ENCODE peak calls at places on chromosomes 3 and 15, in eight cellular contexts. Q is lower lobe of right lung, M is breast epithelium, B is HFF-Myc, S is AG04450, W is endothelial cell, A is upper lobe of right lung, O is coronary artery. Z is an unnamed sample.

GRCh38 chr3:49912787-49913375 is 9.2 kb upstream of the MST1R start:
- DNase-seq in Q (no peak), M (no peak), B (no peak), S (no peak), W (no peak), A (no peak), O (no peak), Z (peak)

GRCh38 chr15:90219421-90220141 is 14.2 kb downstream of the CIB1 start:
- DNase-seq in Q (peak), M (no peak), B (no peak), S (no peak), W (peak), A (no peak), O (no peak), Z (peak)

GRCh38 chr3:158789592-158789991 is 12.3 kb upstream of the MFSD1 start:
- DNase-seq in Q (no peak), M (no peak), B (no peak), S (no peak), W (no peak), A (no peak), O (no peak), Z (no peak)

GRCh38 chr3:192866804-192867203 is 50.9 kb downstream of the MB21D2 start:
- DNase-seq in Q (no peak), M (no peak), B (no peak), S (no peak), W (no peak), A (no peak), O (no peak), Z (no peak)

GRCh38 chr3:87311309-87311708 is 34.9 kb upstream of the POU1F1 start:
- DNase-seq in Q (no peak), M (no peak), B (no peak), S (no peak), W (no peak), A (no peak), O (no peak), Z (no peak)

GRCh38 chr3:159788987-159789386 is 199.6 kb upstream of the IL12A start:
- DNase-seq in Q (no peak), M (no peak), B (no peak), S (no peak), W (no peak), A (no peak), O (no peak), Z (no peak)

GRCh38 chr3:52053307-52054304 is 2.8 kb downstream of the DUSP7 start:
- DNase-seq in Q (peak), M (no peak), B (no peak), S (no peak), W (peak), A (peak), O (no peak), Z (peak)

GRCh38 chr15:66041276-66041675 is 172.0 kb downstream of the RAB11A start:
- DNase-seq in Q (no peak), M (no peak), B (no peak), S (no peak), W (no peak), A (no peak), O (no peak), Z (no peak)

GRCh38 chr15:32979710-32980109 is 214.8 kb downstream of the FMN1 start:
- DNase-seq in Q (no peak), M (no peak), B (peak), S (peak), W (no peak), A (no peak), O (no peak), Z (no peak)

GRCh38 chr3:178588593-178588992 is 52.4 kb downstream of the KCNMB2 start:
- DNase-seq in Q (no peak), M (no peak), B (no peak), S (no peak), W (no peak), A (no peak), O (no peak), Z (no peak)

GRCh38 chr3:123154346-123154985 is 47.3 kb upstream of the SEC22A start:
- DNase-seq in Q (no peak), M (no peak), B (no peak), S (no peak), W (no peak), A (peak), O (no peak), Z (no peak)

GRCh38 chr3:176202652-176203051 is 994.6 kb downstream of the TBL1XR1 start:
- DNase-seq in Q (no peak), M (no peak), B (no peak), S (no peak), W (no peak), A (no peak), O (no peak), Z (no peak)

GRCh38 chr3:143608966-143609365 is 239.3 kb downstream of the SLC9A9 start:
- DNase-seq in Q (no peak), M (no peak), B (no peak), S (no peak), W (no peak), A (no peak), O (no peak), Z (no peak)

GRCh38 chr3:177733936-177734335 is 536.7 kb upstream of the TBL1XR1 start:
- DNase-seq in Q (no peak), M (no peak), B (no peak), S (no peak), W (no peak), A (no peak), O (no peak), Z (no peak)

GRCh38 chr3:15651396-15651795 is 49.9 kb downstream of the BTD start:
- DNase-seq in Q (no peak), M (no peak), B (no peak), S (no peak), W (no peak), A (no peak), O (no peak), Z (no peak)

GRCh38 chr3:111324645-111325044 is 217.4 kb upstream of the CD96 start:
- DNase-seq in Q (no peak), M (no peak), B (no peak), S (no peak), W (no peak), A (no peak), O (no peak), Z (no peak)

GRCh38 chr3:17412950-17413530 is 329.4 kb downstream of the TBC1D5 start:
- DNase-seq in Q (no peak), M (no peak), B (peak), S (peak), W (peak), A (no peak), O (no peak), Z (peak)

GRCh38 chr3:24300949-24301348 is 193.7 kb downstream of the THRB start:
- DNase-seq in Q (no peak), M (no peak), B (no peak), S (no peak), W (no peak), A (no peak), O (no peak), Z (no peak)

GRCh38 chr15:63236272-63236671 is 41.1 kb upstream of the APH1B start:
- DNase-seq in Q (no peak), M (no peak), B (no peak), S (peak), W (no peak), A (no peak), O (no peak), Z (no peak)

GRCh38 chr3:165210132-165210531 is 13.9 kb upstream of the SLITRK3 start:
- DNase-seq in Q (no peak), M (no peak), B (no peak), S (no peak), W (no peak), A (no peak), O (no peak), Z (no peak)

GRCh38 chr15:47461560-47462175 is 255.6 kb upstream of the SEMA6D start:
- DNase-seq in Q (no peak), M (no peak), B (no peak), S (no peak), W (no peak), A (no peak), O (no peak), Z (no peak)

GRCh38 chr15:92808611-92809063 is 91.5 kb upstream of the CHD2 start:
- DNase-seq in Q (peak), M (peak), B (no peak), S (no peak), W (peak), A (peak), O (peak), Z (no peak)

GRCh38 chr15:70466305-70466704 is 297.1 kb downstream of the UACA start:
- DNase-seq in Q (no peak), M (no peak), B (no peak), S (no peak), W (no peak), A (no peak), O (no peak), Z (no peak)

GRCh38 chr3:74328505-74328904 is 286.0 kb downstream of the CNTN3 start:
- DNase-seq in Q (no peak), M (no peak), B (no peak), S (no peak), W (no peak), A (no peak), O (no peak), Z (no peak)

GRCh38 chr3:72187131-72187530 is 402.2 kb upstream of the PROK2 start:
- DNase-seq in Q (no peak), M (no peak), B (no peak), S (no peak), W (no peak), A (no peak), O (no peak), Z (peak)

GRCh38 chr3:134086616-134087015 is 56.9 kb upstream of the SLCO2A1 start:
- DNase-seq in Q (no peak), M (no peak), B (no peak), S (no peak), W (no peak), A (no peak), O (peak), Z (no peak)

GRCh38 chr3:164918915-164919314 is 159.4 kb downstream of the SI start:
- DNase-seq in Q (no peak), M (no peak), B (no peak), S (no peak), W (no peak), A (no peak), O (no peak), Z (no peak)

GRCh38 chr3:30167511-30168135 is 438.8 kb upstream of the TGFBR2 start:
- DNase-seq in Q (no peak), M (no peak), B (no peak), S (no peak), W (no peak), A (no peak), O (no peak), Z (no peak)

GRCh38 chr15:36887214-36888017 is 212.9 kb downstream of the MEIS2 start:
- DNase-seq in Q (no peak), M (no peak), B (no peak), S (no peak), W (no peak), A (no peak), O (no peak), Z (no peak)

GRCh38 chr15:82944038-82944437 is 8.5 kb downstream of the HOMER2 start:
- DNase-seq in Q (no peak), M (no peak), B (no peak), S (no peak), W (no peak), A (no peak), O (no peak), Z (no peak)

GRCh38 chr3:100825574-100825973 is 116.3 kb downstream of the TFG start:
- DNase-seq in Q (no peak), M (no peak), B (no peak), S (no peak), W (no peak), A (no peak), O (no peak), Z (no peak)

GRCh38 chr15:61084944-61085367 is 144.1 kb downstream of the RORA start:
- DNase-seq in Q (no peak), M (no peak), B (no peak), S (no peak), W (no peak), A (no peak), O (no peak), Z (peak)

GRCh38 chr3:156551261-156551660 is 3.7 kb downstream of the SSR3 start:
- DNase-seq in Q (no peak), M (no peak), B (no peak), S (no peak), W (no peak), A (no peak), O (no peak), Z (no peak)

GRCh38 chr15:85800460-85801123 is 5.9 kb upstream of the KLHL25 start:
- DNase-seq in Q (peak), M (peak), B (no peak), S (no peak), W (no peak), A (peak), O (no peak), Z (no peak)

GRCh38 chr15:56425976-56426375 is 39.0 kb downstream of the MNS1 start:
- DNase-seq in Q (no peak), M (no peak), B (no peak), S (no peak), W (no peak), A (no peak), O (no peak), Z (no peak)

GRCh38 chr3:36843065-36844051 is 79.0 kb upstream of the DCLK3 start:
- DNase-seq in Q (no peak), M (no peak), B (no peak), S (no peak), W (peak), A (no peak), O (no peak), Z (peak)
- TF ChIP-seq CTCF in Q (peak), M (no peak), B (peak), S (peak), W (peak), A (peak), O (no peak), Z (peak)

GRCh38 chr15:80461370-80462060 is 57.3 kb downstream of the ARNT2 start:
- DNase-seq in Q (no peak), M (no peak), B (no peak), S (no peak), W (no peak), A (no peak), O (peak), Z (no peak)
- TF ChIP-seq CTCF in Q (no peak), M (no peak), B (no peak), S (no peak), W (no peak), A (no peak), O (no peak), Z (no peak)

GRCh38 chr3:187290561-187290960 is 976 bp downstream of the MASP1 start:
- DNase-seq in Q (no peak), M (no peak), B (no peak), S (no peak), W (no peak), A (no peak), O (no peak), Z (no peak)

GRCh38 chr3:187292186-187292585 is 649 bp upstream of the MASP1 start:
- DNase-seq in Q (no peak), M (no peak), B (no peak), S (no peak), W (no peak), A (no peak), O (no peak), Z (no peak)

GRCh38 chr3:187292631-187293513 is 1.3 kb upstream of the MASP1 start:
- DNase-seq in Q (no peak), M (no peak), B (no peak), S (no peak), W (no peak), A (no peak), O (no peak), Z (no peak)

GRCh38 chr3:187291001-187291511 is 481 bp downstream of the MASP1 start:
- DNase-seq in Q (no peak), M (no peak), B (no peak), S (peak), W (no peak), A (no peak), O (no peak), Z (no peak)

GRCh38 chr3:187291512-187292132 is at the start of gene MASP1:
- DNase-seq in Q (no peak), M (no peak), B (no peak), S (no peak), W (no peak), A (no peak), O (no peak), Z (no peak)
- TF ChIP-seq CTCF in Q (no peak), M (no peak), B (no peak), S (no peak), W (no peak), A (no peak), O (no peak), Z (no peak)

DNA sequence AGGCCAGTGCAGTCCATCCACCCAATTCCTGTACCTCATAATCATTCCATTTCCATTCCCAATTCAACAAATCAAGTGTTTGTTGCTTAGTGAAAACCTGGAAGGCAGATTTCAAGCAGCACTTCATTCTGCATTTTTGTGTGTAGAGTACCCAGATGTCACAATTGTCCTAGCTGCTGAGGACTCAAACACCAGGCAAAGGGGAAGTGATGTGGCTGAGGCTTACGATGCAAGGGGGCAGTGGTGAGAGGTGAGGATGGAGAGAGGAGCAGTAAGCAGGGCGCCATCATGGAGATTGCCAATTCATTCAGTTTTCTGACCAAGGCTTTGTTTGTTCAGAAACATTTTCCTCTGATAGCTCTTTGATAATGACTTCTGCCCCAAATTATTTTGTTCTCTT is 83.7 kb upstream of the GSK3B start:
- DNase-seq in Q (no peak), M (no peak), B (no peak), S (no peak), W (no peak), A (no peak), O (no peak), Z (no peak)
- TF ChIP-seq CTCF in Q (no peak), M (no peak), B (peak), S (peak), W (no peak), A (no peak), O (no peak), Z (no peak)

GRCh38 chr3:57354768-57355167 is 62.3 kb upstream of the ASB14 start:
- DNase-seq in Q (no peak), M (no peak), B (no peak), S (no peak), W (no peak), A (no peak), O (no peak), Z (no peak)

DNA sequence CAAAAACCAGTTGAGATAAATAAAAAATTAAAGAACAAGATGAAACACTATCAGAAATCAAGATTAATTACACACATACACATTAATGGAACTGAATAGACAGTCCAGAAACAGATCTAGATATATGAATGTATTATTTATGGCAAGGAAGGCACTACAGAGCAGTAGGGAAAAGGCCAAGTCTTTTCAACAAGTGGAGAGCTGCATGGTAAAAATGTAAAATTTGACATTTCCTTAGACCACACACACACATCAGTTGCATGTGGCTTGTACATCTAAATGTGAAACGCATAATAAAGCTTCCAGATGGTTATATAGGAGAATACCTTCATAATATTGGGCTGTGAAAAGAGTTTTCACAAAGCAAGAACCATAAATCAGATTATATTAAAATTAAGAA is 57.8 kb upstream of the ASB14 start:
- DNase-seq in Q (no peak), M (no peak), B (no peak), S (no peak), W (no peak), A (no peak), O (no peak), Z (no peak)
- TF ChIP-seq CTCF in Q (no peak), M (no peak), B (no peak), S (no peak), W (no peak), A (no peak), O (no peak), Z (no peak)

Z was measured in GM13976.